ENCODE peak calls at places on chromosomes 7 and 10, in four cellular contexts. A, L, H and F are unnamed samples.

GRCh38 chr7:123966936-123967335 is 41.9 kb downstream of the SPAM1 start:
- DNase-seq in L (no peak), A (peak), H (no peak), F (no peak)

GRCh38 chr7:148625342-148625741 is 34.8 kb downstream of the C7orf33 start:
- DNase-seq in A (no peak), H (no peak), L (no peak), F (no peak)

GRCh38 chr10:3178070-3178469 is 5.5 kb upstream of the PITRM1 start:
- DNase-seq in A (no peak), L (no peak), H (no peak), F (no peak)

GRCh38 chr7:137961200-137962177 is 40.4 kb downstream of the CREB3L2 start:
- DNase-seq in L (no peak), A (no peak), H (no peak), F (no peak)

GRCh38 chr7:149850716-149851115 is 12.5 kb downstream of the ZNF862 start:
- DNase-seq in L (no peak), H (no peak), A (no peak), F (no peak)

GRCh38 chr7:7099584-7100014 is 82.7 kb upstream of the C1GALT1 start:
- DNase-seq in A (peak), L (no peak), H (peak), F (no peak)

GRCh38 chr10:104293781-104294321 is 24.9 kb downstream of the GSTO2 start:
- DNase-seq in L (no peak), A (no peak), H (no peak), F (no peak)

GRCh38 chr10:81068446-81068845 is 530.7 kb downstream of the SH2D4B start:
- DNase-seq in H (no peak), L (no peak), A (no peak), F (no peak)

GRCh38 chr7:28272461-28272877 is 91.9 kb upstream of the JAZF1 start:
- DNase-seq in L (no peak), H (peak), A (peak), F (no peak)